ENCODE peak calls at places on chromosomes 13 and 19, in ten cellular contexts. One of them, this sample, is unnamed.

GRCh38 chr13:48532146-48532472 is 771 bp downstream of the RCBTB2 start:
- DNase-seq in AG10803: peak
- DNase-seq in esophagus muscularis mucosa: peak
- DNase-seq in CD8-positive, alpha-beta T cell: no peak
- DNase-seq in uterus: no peak
- DNase-seq in CD4-positive, alpha-beta T cell: no peak
- DNase-seq in astrocyte of the spinal cord: peak
- DNase-seq in cardiac muscle cell: peak
- DNase-seq in GM06990: no peak
- DNase-seq in activated CD8-positive, alpha-beta T cell treated with anti-CD3 and anti-CD28 coated beads for 36 hours: peak
- DNase-seq in this sample: no peak

GRCh38 chr13:47816835-47817234 is 184.2 kb downstream of the SUCLA2 start:
- DNase-seq in uterus: no peak
- DNase-seq in CD8-positive, alpha-beta T cell: no peak
- DNase-seq in activated CD8-positive, alpha-beta T cell treated with anti-CD3 and anti-CD28 coated beads for 36 hours: no peak
- DNase-seq in AG10803: no peak
- DNase-seq in cardiac muscle cell: no peak
- DNase-seq in astrocyte of the spinal cord: no peak
- DNase-seq in CD4-positive, alpha-beta T cell: no peak
- DNase-seq in esophagus muscularis mucosa: no peak
- DNase-seq in GM06990: no peak
- DNase-seq in this sample: no peak

GRCh38 chr13:48908381-48909087 is 67.2 kb upstream of the FNDC3A start:
- DNase-seq in CD8-positive, alpha-beta T cell: no peak
- DNase-seq in cardiac muscle cell: peak
- DNase-seq in CD4-positive, alpha-beta T cell: no peak
- DNase-seq in astrocyte of the spinal cord: peak
- DNase-seq in activated CD8-positive, alpha-beta T cell treated with anti-CD3 and anti-CD28 coated beads for 36 hours: no peak
- DNase-seq in AG10803: peak
- DNase-seq in GM06990: no peak
- DNase-seq in esophagus muscularis mucosa: no peak
- DNase-seq in uterus: no peak
- DNase-seq in this sample: no peak

GRCh38 chr19:13850910-13851753 is 25.8 kb upstream of the NANOS3 start:
- DNase-seq in AG10803: peak
- DNase-seq in uterus: peak
- DNase-seq in activated CD8-positive, alpha-beta T cell treated with anti-CD3 and anti-CD28 coated beads for 36 hours: peak
- DNase-seq in cardiac muscle cell: peak
- DNase-seq in astrocyte of the spinal cord: peak
- DNase-seq in esophagus muscularis mucosa: peak
- DNase-seq in CD4-positive, alpha-beta T cell: peak
- DNase-seq in GM06990: no peak
- DNase-seq in CD8-positive, alpha-beta T cell: peak
- DNase-seq in this sample: peak

GRCh38 chr19:37227996-37228395 is 10.0 kb downstream of the ZNF383 start:
- DNase-seq in astrocyte of the spinal cord: peak
- DNase-seq in GM06990: no peak
- DNase-seq in CD8-positive, alpha-beta T cell: no peak
- DNase-seq in AG10803: no peak
- DNase-seq in CD4-positive, alpha-beta T cell: no peak
- DNase-seq in uterus: no peak
- DNase-seq in activated CD8-positive, alpha-beta T cell treated with anti-CD3 and anti-CD28 coated beads for 36 hours: peak
- DNase-seq in cardiac muscle cell: no peak
- DNase-seq in esophagus muscularis mucosa: no peak
- DNase-seq in this sample: no peak

GRCh38 chr13:48126944-48127814 is 32.3 kb upstream of the MED4 start:
- DNase-seq in AG10803: peak
- DNase-seq in cardiac muscle cell: peak
- DNase-seq in GM06990: no peak
- DNase-seq in esophagus muscularis mucosa: no peak
- DNase-seq in CD8-positive, alpha-beta T cell: peak
- DNase-seq in uterus: peak
- DNase-seq in activated CD8-positive, alpha-beta T cell treated with anti-CD3 and anti-CD28 coated beads for 36 hours: peak
- DNase-seq in CD4-positive, alpha-beta T cell: peak
- DNase-seq in astrocyte of the spinal cord: peak
- DNase-seq in this sample: peak

GRCh38 chr13:33797622-33798021 is 20.3 kb upstream of the RFC3 start:
- DNase-seq in CD8-positive, alpha-beta T cell: no peak
- DNase-seq in AG10803: peak
- DNase-seq in astrocyte of the spinal cord: peak
- DNase-seq in uterus: no peak
- DNase-seq in CD4-positive, alpha-beta T cell: no peak
- DNase-seq in cardiac muscle cell: peak
- DNase-seq in esophagus muscularis mucosa: no peak
- DNase-seq in GM06990: no peak
- DNase-seq in activated CD8-positive, alpha-beta T cell treated with anti-CD3 and anti-CD28 coated beads for 36 hours: no peak
- DNase-seq in this sample: no peak

GRCh38 chr13:75072368-75072767 is 409.6 kb downstream of the TBC1D4 start:
- DNase-seq in CD4-positive, alpha-beta T cell: no peak
- DNase-seq in cardiac muscle cell: no peak
- DNase-seq in AG10803: no peak
- DNase-seq in CD8-positive, alpha-beta T cell: no peak
- DNase-seq in uterus: no peak
- DNase-seq in esophagus muscularis mucosa: no peak
- DNase-seq in GM06990: no peak
- DNase-seq in activated CD8-positive, alpha-beta T cell treated with anti-CD3 and anti-CD28 coated beads for 36 hours: no peak
- DNase-seq in astrocyte of the spinal cord: no peak
- DNase-seq in this sample: no peak

GRCh38 chr19:2056810-2057192 is 5.8 kb upstream of the MKNK2 start:
- DNase-seq in CD8-positive, alpha-beta T cell: no peak
- DNase-seq in CD4-positive, alpha-beta T cell: no peak
- DNase-seq in AG10803: no peak
- DNase-seq in cardiac muscle cell: no peak
- DNase-seq in activated CD8-positive, alpha-beta T cell treated with anti-CD3 and anti-CD28 coated beads for 36 hours: no peak
- DNase-seq in GM06990: no peak
- DNase-seq in uterus: peak
- DNase-seq in astrocyte of the spinal cord: no peak
- DNase-seq in esophagus muscularis mucosa: no peak
- DNase-seq in this sample: peak

GRCh38 chr19:2057484-2058469 is 6.7 kb upstream of the MKNK2 start:
- DNase-seq in AG10803: no peak
- DNase-seq in activated CD8-positive, alpha-beta T cell treated with anti-CD3 and anti-CD28 coated beads for 36 hours: no peak
- DNase-seq in astrocyte of the spinal cord: no peak
- DNase-seq in CD4-positive, alpha-beta T cell: no peak
- DNase-seq in uterus: no peak
- DNase-seq in GM06990: no peak
- DNase-seq in cardiac muscle cell: no peak
- DNase-seq in CD8-positive, alpha-beta T cell: no peak
- DNase-seq in esophagus muscularis mucosa: no peak
- DNase-seq in this sample: peak

GRCh38 chr19:2054763-2055162 is 3.7 kb upstream of the MKNK2 start:
- DNase-seq in esophagus muscularis mucosa: no peak
- DNase-seq in CD4-positive, alpha-beta T cell: no peak
- DNase-seq in CD8-positive, alpha-beta T cell: no peak
- DNase-seq in cardiac muscle cell: no peak
- DNase-seq in GM06990: peak
- DNase-seq in activated CD8-positive, alpha-beta T cell treated with anti-CD3 and anti-CD28 coated beads for 36 hours: no peak
- DNase-seq in AG10803: no peak
- DNase-seq in astrocyte of the spinal cord: no peak
- DNase-seq in uterus: no peak
- DNase-seq in this sample: peak

GRCh38 chr19:2053601-2054389 is 2.8 kb upstream of the MKNK2 start:
- DNase-seq in cardiac muscle cell: peak
- DNase-seq in CD4-positive, alpha-beta T cell: no peak
- DNase-seq in uterus: peak
- DNase-seq in CD8-positive, alpha-beta T cell: no peak
- DNase-seq in GM06990: peak
- DNase-seq in astrocyte of the spinal cord: no peak
- DNase-seq in AG10803: no peak
- DNase-seq in activated CD8-positive, alpha-beta T cell treated with anti-CD3 and anti-CD28 coated beads for 36 hours: no peak
- DNase-seq in esophagus muscularis mucosa: no peak
- DNase-seq in this sample: peak

DNA sequence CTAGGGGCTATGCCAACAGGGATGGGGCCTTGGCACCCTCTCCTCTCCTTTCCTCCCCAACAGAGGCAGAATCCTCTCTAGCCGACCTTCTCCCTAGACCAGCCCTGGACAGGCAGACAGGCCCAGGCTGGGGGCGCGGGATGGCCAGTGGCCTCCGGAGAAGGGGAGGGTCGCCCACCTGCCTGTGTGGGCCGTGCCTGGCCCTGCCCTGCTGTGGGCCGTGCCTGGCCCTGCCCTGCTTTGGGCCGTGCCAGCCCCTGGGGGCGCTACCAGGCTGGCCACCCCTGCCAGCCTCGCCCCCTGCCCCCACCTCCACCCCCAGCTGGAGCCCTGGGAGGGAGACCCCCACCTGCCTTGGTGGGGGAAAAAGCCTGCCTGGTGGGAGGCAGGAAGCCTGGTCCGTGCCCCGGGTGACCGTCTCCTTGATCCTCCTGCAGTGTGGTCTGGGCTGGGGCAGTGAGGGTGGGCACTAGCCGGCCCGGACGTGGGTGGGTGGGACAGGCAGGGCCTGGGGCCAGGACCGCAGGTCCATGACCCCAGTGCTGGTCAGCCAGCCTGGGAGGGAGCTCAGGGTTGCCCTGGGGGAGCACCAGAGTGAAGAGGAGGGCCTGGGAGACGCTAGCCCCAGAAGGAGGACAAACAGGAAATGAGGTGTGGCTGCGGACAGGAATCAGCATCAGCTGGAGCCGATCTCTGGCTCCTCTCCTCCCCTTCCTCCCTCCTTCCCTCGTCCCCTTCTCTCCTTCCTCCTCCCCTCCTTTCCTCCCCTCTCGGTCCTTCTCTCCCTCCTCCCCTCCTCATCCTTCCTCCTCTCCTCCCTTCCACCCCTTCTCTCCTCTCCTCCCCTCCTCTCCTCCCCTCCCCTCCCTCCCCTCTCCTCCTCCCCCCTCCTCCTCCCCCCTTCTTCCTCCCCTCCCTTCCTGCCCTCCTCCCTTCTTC is 5.1 kb upstream of the MKNK2 start:
- DNase-seq in CD8-positive, alpha-beta T cell: no peak
- DNase-seq in CD4-positive, alpha-beta T cell: no peak
- DNase-seq in cardiac muscle cell: peak
- DNase-seq in esophagus muscularis mucosa: no peak
- DNase-seq in uterus: peak
- DNase-seq in astrocyte of the spinal cord: peak
- DNase-seq in activated CD8-positive, alpha-beta T cell treated with anti-CD3 and anti-CD28 coated beads for 36 hours: peak
- DNase-seq in AG10803: peak
- DNase-seq in GM06990: peak
- DNase-seq in this sample: peak
- TF ChIP-seq CTCF in CD8-positive, alpha-beta T cell: no peak
- TF ChIP-seq CTCF in CD4-positive, alpha-beta T cell: no peak
- TF ChIP-seq CTCF in cardiac muscle cell: no peak
- TF ChIP-seq CTCF in esophagus muscularis mucosa: no peak
- TF ChIP-seq CTCF in uterus: no peak
- TF ChIP-seq CTCF in astrocyte of the spinal cord: no peak
- TF ChIP-seq CTCF in activated CD8-positive, alpha-beta T cell treated with anti-CD3 and anti-CD28 coated beads for 36 hours: no peak
- TF ChIP-seq CTCF in AG10803: no peak
- TF ChIP-seq CTCF in GM06990: peak
- TF ChIP-seq CTCF in this sample: no peak

GRCh38 chr13:39012608-39013007 is 22.0 kb upstream of the STOML3 start:
- DNase-seq in GM06990: no peak
- DNase-seq in esophagus muscularis mucosa: no peak
- DNase-seq in CD8-positive, alpha-beta T cell: no peak
- DNase-seq in AG10803: no peak
- DNase-seq in uterus: no peak
- DNase-seq in astrocyte of the spinal cord: no peak
- DNase-seq in cardiac muscle cell: no peak
- DNase-seq in activated CD8-positive, alpha-beta T cell treated with anti-CD3 and anti-CD28 coated beads for 36 hours: no peak
- DNase-seq in CD4-positive, alpha-beta T cell: no peak
- DNase-seq in this sample: no peak
- TF ChIP-seq CTCF in GM06990: no peak
- TF ChIP-seq CTCF in esophagus muscularis mucosa: no peak
- TF ChIP-seq CTCF in CD8-positive, alpha-beta T cell: no peak
- TF ChIP-seq CTCF in AG10803: no peak
- TF ChIP-seq CTCF in uterus: no peak
- TF ChIP-seq CTCF in astrocyte of the spinal cord: peak
- TF ChIP-seq CTCF in cardiac muscle cell: no peak
- TF ChIP-seq CTCF in activated CD8-positive, alpha-beta T cell treated with anti-CD3 and anti-CD28 coated beads for 36 hours: no peak
- TF ChIP-seq CTCF in CD4-positive, alpha-beta T cell: no peak
- TF ChIP-seq CTCF in this sample: no peak

GRCh38 chr19:29086646-29087045 is 126.3 kb downstream of the UQCRFS1 start:
- DNase-seq in astrocyte of the spinal cord: no peak
- DNase-seq in CD4-positive, alpha-beta T cell: no peak
- DNase-seq in activated CD8-positive, alpha-beta T cell treated with anti-CD3 and anti-CD28 coated beads for 36 hours: no peak
- DNase-seq in esophagus muscularis mucosa: no peak
- DNase-seq in GM06990: no peak
- DNase-seq in CD8-positive, alpha-beta T cell: no peak
- DNase-seq in uterus: no peak
- DNase-seq in cardiac muscle cell: no peak
- DNase-seq in AG10803: no peak
- DNase-seq in this sample: no peak

GRCh38 chr19:29085630-29086029 is 127.3 kb downstream of the UQCRFS1 start:
- DNase-seq in esophagus muscularis mucosa: no peak
- DNase-seq in cardiac muscle cell: no peak
- DNase-seq in activated CD8-positive, alpha-beta T cell treated with anti-CD3 and anti-CD28 coated beads for 36 hours: no peak
- DNase-seq in uterus: no peak
- DNase-seq in AG10803: no peak
- DNase-seq in CD4-positive, alpha-beta T cell: no peak
- DNase-seq in astrocyte of the spinal cord: no peak
- DNase-seq in GM06990: no peak
- DNase-seq in CD8-positive, alpha-beta T cell: no peak
- DNase-seq in this sample: no peak

GRCh38 chr19:29083863-29084262 is 129.1 kb downstream of the UQCRFS1 start:
- DNase-seq in activated CD8-positive, alpha-beta T cell treated with anti-CD3 and anti-CD28 coated beads for 36 hours: no peak
- DNase-seq in GM06990: no peak
- DNase-seq in AG10803: no peak
- DNase-seq in astrocyte of the spinal cord: no peak
- DNase-seq in esophagus muscularis mucosa: no peak
- DNase-seq in CD4-positive, alpha-beta T cell: no peak
- DNase-seq in CD8-positive, alpha-beta T cell: no peak
- DNase-seq in cardiac muscle cell: no peak
- DNase-seq in uterus: no peak
- DNase-seq in this sample: no peak

GRCh38 chr19:29086182-29086581 is 126.8 kb downstream of the UQCRFS1 start:
- DNase-seq in CD4-positive, alpha-beta T cell: no peak
- DNase-seq in AG10803: no peak
- DNase-seq in GM06990: no peak
- DNase-seq in activated CD8-positive, alpha-beta T cell treated with anti-CD3 and anti-CD28 coated beads for 36 hours: no peak
- DNase-seq in cardiac muscle cell: no peak
- DNase-seq in uterus: no peak
- DNase-seq in astrocyte of the spinal cord: no peak
- DNase-seq in CD8-positive, alpha-beta T cell: no peak
- DNase-seq in esophagus muscularis mucosa: no peak
- DNase-seq in this sample: no peak

GRCh38 chr19:29084266-29084665 is 128.7 kb downstream of the UQCRFS1 start:
- DNase-seq in astrocyte of the spinal cord: no peak
- DNase-seq in AG10803: peak
- DNase-seq in uterus: no peak
- DNase-seq in CD4-positive, alpha-beta T cell: no peak
- DNase-seq in CD8-positive, alpha-beta T cell: no peak
- DNase-seq in GM06990: no peak
- DNase-seq in cardiac muscle cell: peak
- DNase-seq in esophagus muscularis mucosa: no peak
- DNase-seq in activated CD8-positive, alpha-beta T cell treated with anti-CD3 and anti-CD28 coated beads for 36 hours: no peak
- DNase-seq in this sample: no peak
- TF ChIP-seq CTCF in astrocyte of the spinal cord: no peak
- TF ChIP-seq CTCF in AG10803: peak
- TF ChIP-seq CTCF in uterus: no peak
- TF ChIP-seq CTCF in CD4-positive, alpha-beta T cell: no peak
- TF ChIP-seq CTCF in CD8-positive, alpha-beta T cell: no peak
- TF ChIP-seq CTCF in GM06990: peak
- TF ChIP-seq CTCF in cardiac muscle cell: peak
- TF ChIP-seq CTCF in esophagus muscularis mucosa: no peak
- TF ChIP-seq CTCF in activated CD8-positive, alpha-beta T cell treated with anti-CD3 and anti-CD28 coated beads for 36 hours: no peak
- TF ChIP-seq CTCF in this sample: no peak

DNA sequence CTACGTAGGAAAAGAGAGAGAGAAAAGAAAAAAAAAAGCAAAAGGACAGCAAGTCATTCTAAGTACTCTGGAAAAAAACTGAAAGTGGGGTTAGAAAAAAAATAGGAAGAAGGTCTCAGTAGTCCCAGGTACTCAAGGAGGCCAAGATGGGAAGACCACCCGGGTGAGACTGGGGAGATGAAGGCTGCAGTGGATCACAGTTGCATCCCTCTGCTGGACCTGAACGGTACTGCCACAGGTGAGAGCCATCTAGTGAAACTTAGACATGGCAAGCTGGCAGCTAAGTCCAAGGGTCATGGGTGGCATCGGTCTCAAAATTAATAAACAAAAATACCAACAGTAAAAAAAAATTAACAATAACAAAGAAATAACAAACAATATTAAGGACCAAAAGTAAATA is 41.0 kb upstream of the ZNF91 start:
- DNase-seq in GM06990: no peak
- DNase-seq in activated CD8-positive, alpha-beta T cell treated with anti-CD3 and anti-CD28 coated beads for 36 hours: peak
- DNase-seq in CD4-positive, alpha-beta T cell: no peak
- DNase-seq in astrocyte of the spinal cord: no peak
- DNase-seq in cardiac muscle cell: no peak
- DNase-seq in esophagus muscularis mucosa: no peak
- DNase-seq in uterus: no peak
- DNase-seq in AG10803: no peak
- DNase-seq in CD8-positive, alpha-beta T cell: no peak
- DNase-seq in this sample: no peak
- TF ChIP-seq CTCF in GM06990: peak
- TF ChIP-seq CTCF in activated CD8-positive, alpha-beta T cell treated with anti-CD3 and anti-CD28 coated beads for 36 hours: no peak
- TF ChIP-seq CTCF in CD4-positive, alpha-beta T cell: no peak
- TF ChIP-seq CTCF in astrocyte of the spinal cord: no peak
- TF ChIP-seq CTCF in cardiac muscle cell: peak
- TF ChIP-seq CTCF in esophagus muscularis mucosa: no peak
- TF ChIP-seq CTCF in uterus: no peak
- TF ChIP-seq CTCF in AG10803: no peak
- TF ChIP-seq CTCF in CD8-positive, alpha-beta T cell: no peak
- TF ChIP-seq CTCF in this sample: no peak